ENCODE peak calls at places on chromosomes 16 and 17, in eight cellular contexts. M is activated CD4-positive, alpha-beta T cell treated with anti-CD3 and anti-CD28 coated beads for 4 hours; B is mesendoderm; K is stimulated activated CD4-positive, alpha-beta T cell treated with anti-CD3 and anti-CD28 coated beads, Interleukin-2, amount 100 ng/mL, for 48 hours; H is SK-N-DZ; P is NCI-H1105 treated with DMSO at 0.1 percent for 48 hours; I is neural crest cell; Z is right atrium auricular region. F is an unnamed sample.

GRCh38 chr17:48567209-48567608 is 10.9 kb downstream of the HOXB4 start:
- DNase-seq in M (no peak), B (no peak), K (no peak), H (no peak), P (no peak), I (no peak), Z (no peak), F (no peak)

GRCh38 chr16:3235856-3236669 is 1.1 kb upstream of the ZNF200 start:
- DNase-seq in M (peak), B (peak), K (peak), H (no peak), P (no peak), I (no peak), Z (peak), F (peak)

GRCh38 chr16:7504844-7505243 is 172.2 kb downstream of the RBFOX1 start:
- DNase-seq in M (no peak), B (no peak), K (no peak), H (no peak), P (no peak), I (no peak), Z (no peak), F (no peak)

GRCh38 chr16:50520451-50521245 is 27.5 kb upstream of the NKD1 start:
- DNase-seq in M (no peak), B (no peak), K (no peak), H (no peak), P (no peak), I (peak), Z (no peak), F (no peak)

GRCh38 chr16:23745263-23745662 is 9.6 kb upstream of the CHP2 start:
- DNase-seq in M (no peak), B (no peak), K (no peak), H (no peak), P (no peak), I (no peak), Z (no peak), F (no peak)

GRCh38 chr16:89446136-89446974 is 44.0 kb downstream of the ANKRD11 start:
- DNase-seq in M (peak), B (no peak), K (peak), H (no peak), P (no peak), I (no peak), Z (no peak), F (no peak)

GRCh38 chr16:67822511-67822910 is 15.8 kb downstream of the TSNAXIP1 start:
- DNase-seq in M (no peak), B (no peak), K (no peak), H (peak), P (no peak), I (no peak), Z (no peak), F (no peak)

GRCh38 chr17:199195-199604 is 17.8 kb upstream of the DOC2B start:
- DNase-seq in M (no peak), B (no peak), K (no peak), H (no peak), P (no peak), I (no peak), Z (no peak), F (no peak)

GRCh38 chr17:65220732-65221131 is 83.6 kb downstream of the RGS9 start:
- DNase-seq in M (no peak), B (peak), K (no peak), H (no peak), P (no peak), I (no peak), Z (no peak), F (no peak)

GRCh38 chr16:63185235-63185780 is 1149.1 kb upstream of the CDH8 start:
- DNase-seq in M (no peak), B (peak), K (no peak), H (no peak), P (no peak), I (no peak), Z (no peak), F (no peak)

GRCh38 chr17:36951390-36951789 is 2.6 kb downstream of the AATF start:
- DNase-seq in M (no peak), B (no peak), K (no peak), H (no peak), P (no peak), I (no peak), Z (no peak), F (no peak)